ENCODE peak calls at places on chromosomes 13 and 19, in eight cellular contexts. M is COR-L47; N is kidney glomerular epithelial cell; T is stimulated activated CD8-positive, alpha-beta memory T cell treated with anti-CD3 and anti-CD28 coated beads, Interleukin-12 subunit alpha, Interleukin-12 subunit beta, amount 100 ng/mL, for 1 hour; C is heart right ventricle; A is caudate nucleus; I is SK-MEL-5; P is tibial artery. B is an unnamed sample.

GRCh38 chr13:27822873-27823311 is 30.6 kb downstream of the GSX1 start:
- DNase-seq in C (no peak), M (no peak), P (no peak), N (no peak), T (no peak), I (no peak), A (no peak), B (no peak)

GRCh38 chr13:72963762-72964161 is 95.0 kb upstream of the KLF5 start:
- DNase-seq in T (no peak), A (no peak), N (no peak), P (no peak), I (no peak), M (no peak), C (no peak), B (no peak)

GRCh38 chr19:39695759-39696158 is 8.5 kb upstream of the LGALS14 start:
- DNase-seq in N (no peak), P (no peak), I (no peak), A (no peak), T (no peak), C (no peak), M (no peak), B (no peak)

GRCh38 chr13:28657784-28658538 is 969 bp upstream of the POMP start:
- DNase-seq in M (no peak), T (no peak), C (no peak), P (no peak), N (no peak), I (peak; percentile 35), A (no peak), B (no peak)

GRCh38 chr13:104422668-104423067 is 1356.5 kb upstream of the SLC10A2 start:
- DNase-seq in N (peak; percentile 10), C (no peak), M (no peak), P (no peak), I (no peak), T (no peak), A (no peak), B (no peak)

GRCh38 chr19:19531951-19532805 is 3.5 kb downstream of the YJEFN3 start:
- DNase-seq in N (no peak), C (peak; percentile 90), P (peak; percentile 88), T (peak; percentile 81), M (peak; percentile 57), I (peak; percentile 54), A (peak; percentile 67), B (peak; percentile 86)

GRCh38 chr13:40193290-40194203 is 472.9 kb downstream of the FOXO1 start:
- DNase-seq in A (peak; percentile 68), C (no peak), P (peak; percentile 72), T (no peak), M (no peak), N (no peak), I (no peak), B (no peak)

GRCh38 chr13:40191186-40191980 is 475.1 kb downstream of the FOXO1 start:
- DNase-seq in T (no peak), C (no peak), M (no peak), P (no peak), I (no peak), A (no peak), N (peak; percentile 33), B (no peak)

GRCh38 chr19:16626796-16627193 is 1.2 kb downstream of the MED26 start:
- DNase-seq in N (no peak), I (no peak), T (no peak), P (no peak), A (no peak), M (no peak), C (no peak), B (no peak)

GRCh38 chr19:53431399-53432087 is at the start of gene ZNF761:
- DNase-seq in C (peak; percentile 97), P (peak; percentile 96), A (peak; percentile 88), I (peak; percentile 85), T (peak; percentile 96), N (peak; percentile 92), M (peak; percentile 92), B (peak; percentile 98)

GRCh38 chr13:89845874-89846273 is 1501.6 kb upstream of the MIR17HG start:
- DNase-seq in A (no peak), N (no peak), P (no peak), M (no peak), T (no peak), C (no peak), I (no peak), B (no peak)

GRCh38 chr13:79581870-79582315 is 100.9 kb downstream of the NDFIP2 start:
- DNase-seq in N (no peak), P (no peak), A (no peak), T (no peak), I (no peak), C (peak; percentile 35), M (no peak), B (no peak)

GRCh38 chr13:27076411-27076810 is 95.2 kb downstream of the USP12 start:
- DNase-seq in M (peak; percentile 25), N (no peak), C (no peak), I (no peak), A (no peak), P (no peak), T (no peak), B (no peak)

GRCh38 chr19:37874784-37875183 is 31.6 kb downstream of the WDR87 start:
- DNase-seq in M (no peak), I (no peak), N (no peak), C (no peak), T (no peak), P (no peak), A (no peak), B (peak; percentile 84)

GRCh38 chr19:1411255-1412191 is 4.1 kb downstream of the DAZAP1 start:
- DNase-seq in T (no peak), A (peak; percentile 89), C (peak; percentile 75), N (no peak), P (no peak), I (no peak), M (no peak), B (no peak)

GRCh38 chr13:94435604-94436226 is 43.8 kb downstream of the DCT start:
- DNase-seq in M (peak; percentile 77), N (peak; percentile 45), I (peak; percentile 73), A (no peak), T (no peak), C (no peak), P (no peak), B (no peak)

GRCh38 chr13:90618133-90618532 is 729.4 kb upstream of the MIR17HG start:
- DNase-seq in I (no peak), C (no peak), A (no peak), M (peak; percentile 2), P (no peak), N (no peak), T (no peak), B (no peak)

GRCh38 chr19:42178791-42179500 is 38.5 kb downstream of the DEDD2 start:
- DNase-seq in C (no peak), N (no peak), I (no peak), T (no peak), A (no peak), P (no peak), M (no peak), B (no peak)